ENCODE peak calls at places on chromosomes 5 and 9, in ten cellular contexts. F is CD4-positive, alpha-beta memory T cell; A is amniotic stem cell; S is astrocyte; N is stimulated activated naive B cell treated with anti-CD40 and anti-IgM and Interleukin-4, amounts not matched to agents 10 μg/mL and 1 μg/mL and 100 μg/mL, for 72 hours; Y is activated CD4-positive, alpha-beta T cell treated with anti-CD3 and anti-CD28 coated beads for 1 hour; T is CD4-positive, alpha-beta T cell; E is NCI-H187; H is endothelial cell; P is SIG-M5. X is an unnamed sample.

GRCh38 chr5:119355244-119355635 is 579 bp upstream of the TNFAIP8 start:
- DNase-seq in F (no peak), A (no peak), S (no peak), N (no peak), Y (no peak), T (peak), E (no peak), H (no peak), P (no peak), X (peak)

GRCh38 chr5:72561407-72561972 is 54.3 kb upstream of the ZNF366 start:
- DNase-seq in F (no peak), A (no peak), S (no peak), N (no peak), Y (no peak), T (no peak), E (no peak), H (no peak), P (no peak), X (no peak)

GRCh38 chr5:34998058-34998789 is 49.5 kb downstream of the AGXT2 start:
- DNase-seq in F (no peak), A (no peak), S (peak), N (no peak), Y (no peak), T (no peak), E (no peak), H (no peak), P (no peak), X (no peak)

GRCh38 chr9:122213589-122214413 is 15.0 kb downstream of the LHX6 start:
- DNase-seq in F (peak), A (no peak), S (no peak), N (peak), Y (peak), T (peak), E (peak), H (peak), P (no peak), X (peak)

GRCh38 chr9:134189167-134189474 is 24.8 kb upstream of the RNU6ATAC start:
- DNase-seq in F (no peak), A (no peak), S (no peak), N (no peak), Y (no peak), T (no peak), E (no peak), H (no peak), P (no peak), X (no peak)

GRCh38 chr5:173290477-173291131 is 37.6 kb downstream of the STC2 start:
- DNase-seq in F (no peak), A (no peak), S (no peak), N (no peak), Y (no peak), T (no peak), E (no peak), H (no peak), P (no peak), X (no peak)

GRCh38 chr9:4750021-4750673 is 9.1 kb upstream of the AK3 start:
- DNase-seq in F (peak), A (no peak), S (peak), N (no peak), Y (no peak), T (no peak), E (no peak), H (no peak), P (no peak), X (no peak)

GRCh38 chr5:80125022-80125961 is 90.1 kb downstream of the THBS4 start:
- DNase-seq in F (no peak), A (no peak), S (no peak), N (peak), Y (no peak), T (no peak), E (no peak), H (no peak), P (peak), X (no peak)

GRCh38 chr5:132830436-132831094 is at the start of gene SHROOM1:
- DNase-seq in F (no peak), A (no peak), S (peak), N (peak), Y (no peak), T (no peak), E (peak), H (no peak), P (no peak), X (no peak)

GRCh38 chr9:137058651-137059234 is 4.9 kb upstream of the ENTPD2 start:
- DNase-seq in F (no peak), A (no peak), S (no peak), N (no peak), Y (no peak), T (no peak), E (no peak), H (no peak), P (no peak), X (no peak)

GRCh38 chr9:18906656-18907395 is 126.2 kb downstream of the SAXO1 start:
- DNase-seq in F (no peak), A (no peak), S (peak), N (no peak), Y (no peak), T (no peak), E (no peak), H (no peak), P (no peak), X (no peak)

GRCh38 chr5:154371687-154372086 is 74.1 kb upstream of the SAP30L start:
- DNase-seq in F (no peak), A (peak), S (peak), N (no peak), Y (no peak), T (no peak), E (no peak), H (no peak), P (no peak), X (no peak)

GRCh38 chr9:73042155-73042554 is 89.3 kb upstream of the ALDH1A1 start:
- DNase-seq in F (no peak), A (no peak), S (peak), N (no peak), Y (no peak), T (no peak), E (no peak), H (no peak), P (no peak), X (no peak)

GRCh38 chr9:38044706-38045105 is 24.3 kb downstream of the SHB start:
- DNase-seq in F (no peak), A (no peak), S (no peak), N (no peak), Y (no peak), T (no peak), E (no peak), H (no peak), P (no peak), X (no peak)

GRCh38 chr9:5631021-5631420 is 2.1 kb downstream of the RIC1 start:
- DNase-seq in F (no peak), A (no peak), S (peak), N (no peak), Y (no peak), T (no peak), E (no peak), H (no peak), P (no peak), X (no peak)

GRCh38 chr5:123132330-123132729 is 43.3 kb downstream of the PRDM6 start:
- DNase-seq in F (no peak), A (no peak), S (no peak), N (no peak), Y (no peak), T (no peak), E (no peak), H (no peak), P (no peak), X (no peak)

GRCh38 chr9:71910602-71911060 is 362 bp downstream of the ABHD17B start:
- DNase-seq in F (no peak), A (no peak), S (no peak), N (no peak), Y (no peak), T (no peak), E (no peak), H (no peak), P (no peak), X (no peak)

GRCh38 chr5:133293953-133294352 is 242.1 kb downstream of the HSPA4 start:
- DNase-seq in F (no peak), A (no peak), S (no peak), N (no peak), Y (no peak), T (no peak), E (no peak), H (no peak), P (no peak), X (no peak)

GRCh38 chr9:12801663-12802062 is 26.8 kb downstream of the LURAP1L start:
- DNase-seq in F (no peak), A (no peak), S (no peak), N (no peak), Y (no peak), T (no peak), E (no peak), H (no peak), P (no peak), X (no peak)

GRCh38 chr5:60740322-60740721 is 40.4 kb upstream of the DEPDC1B start:
- DNase-seq in F (no peak), A (no peak), S (no peak), N (no peak), Y (no peak), T (no peak), E (no peak), H (no peak), P (no peak), X (no peak)

GRCh38 chr9:136095495-136096058 is 488 bp upstream of the NACC2 start:
- DNase-seq in F (no peak), A (no peak), S (no peak), N (no peak), Y (no peak), T (no peak), E (no peak), H (peak), P (no peak), X (no peak)

GRCh38 chr9:30039712-30040111 is 2344.7 kb upstream of the ACO1 start:
- DNase-seq in F (no peak), A (no peak), S (no peak), N (no peak), Y (no peak), T (no peak), E (no peak), H (no peak), P (no peak), X (no peak)

GRCh38 chr9:125743687-125744428 is 3.3 kb upstream of the PBX3 start:
- DNase-seq in F (no peak), A (no peak), S (no peak), N (peak), Y (no peak), T (no peak), E (no peak), H (no peak), P (no peak), X (no peak)

GRCh38 chr9:36218411-36218901 is 27.7 kb downstream of the CLTA start:
- DNase-seq in F (no peak), A (no peak), S (no peak), N (no peak), Y (no peak), T (no peak), E (no peak), H (no peak), P (no peak), X (no peak)

GRCh38 chr5:160521392-160521663 is 99.7 kb downstream of the PTTG1 start:
- DNase-seq in F (no peak), A (no peak), S (no peak), N (no peak), Y (no peak), T (no peak), E (no peak), H (no peak), P (no peak), X (no peak)

GRCh38 chr5:3836528-3836927 is 240.9 kb downstream of the IRX1 start:
- DNase-seq in F (no peak), A (no peak), S (no peak), N (no peak), Y (no peak), T (no peak), E (no peak), H (no peak), P (no peak), X (no peak)

GRCh38 chr5:131209506-131210191 is 38.9 kb downstream of the LYRM7 start:
- DNase-seq in F (peak), A (no peak), S (no peak), N (peak), Y (peak), T (peak), E (no peak), H (no peak), P (peak), X (peak)